ENCODE peak calls at places on chromosomes 2 and 18, in seven cellular contexts. One of them, this sample, is unnamed.

GRCh38 chr2:118040889-118041288 is 27.0 kb upstream of the CCDC93 start:
- DNase-seq in IMR-90: no peak
- DNase-seq in AG08395: no peak
- DNase-seq in activated T-cell treated with anti-CD3 and anti-CD28 coated beads for 24 hours: no peak
- DNase-seq in HT1080: no peak
- DNase-seq in upper lobe of right lung: no peak
- DNase-seq in LoVo: no peak
- DNase-seq in this sample: no peak

GRCh38 chr2:218367415-218368149 is 10.9 kb downstream of the CATIP start:
- DNase-seq in IMR-90: peak; percentile 32
- DNase-seq in AG08395: peak; percentile 80
- DNase-seq in activated T-cell treated with anti-CD3 and anti-CD28 coated beads for 24 hours: peak; percentile 54
- DNase-seq in HT1080: no peak
- DNase-seq in upper lobe of right lung: peak; percentile 98
- DNase-seq in LoVo: peak; percentile 90
- DNase-seq in this sample: peak; percentile 64

GRCh38 chr2:216596986-216597509 is 36.2 kb upstream of the IGFBP2 start:
- DNase-seq in IMR-90: no peak
- DNase-seq in AG08395: peak; percentile 28
- DNase-seq in activated T-cell treated with anti-CD3 and anti-CD28 coated beads for 24 hours: no peak
- DNase-seq in HT1080: no peak
- DNase-seq in upper lobe of right lung: no peak
- DNase-seq in LoVo: no peak
- DNase-seq in this sample: no peak

GRCh38 chr18:35041752-35042379 is 653 bp downstream of the MAPRE2 start:
- DNase-seq in IMR-90: no peak
- DNase-seq in AG08395: no peak
- DNase-seq in activated T-cell treated with anti-CD3 and anti-CD28 coated beads for 24 hours: no peak
- DNase-seq in HT1080: peak; percentile 25
- DNase-seq in upper lobe of right lung: no peak
- DNase-seq in LoVo: no peak
- DNase-seq in this sample: no peak

GRCh38 chr2:150888337-150888736 is 373.3 kb downstream of the RBM43 start:
- DNase-seq in IMR-90: peak; percentile 72
- DNase-seq in AG08395: peak; percentile 12
- DNase-seq in activated T-cell treated with anti-CD3 and anti-CD28 coated beads for 24 hours: no peak
- DNase-seq in HT1080: no peak
- DNase-seq in upper lobe of right lung: no peak
- DNase-seq in LoVo: no peak
- DNase-seq in this sample: no peak

GRCh38 chr2:30229596-30229995 is 1.7 kb upstream of the LBH start:
- DNase-seq in IMR-90: no peak
- DNase-seq in AG08395: no peak
- DNase-seq in activated T-cell treated with anti-CD3 and anti-CD28 coated beads for 24 hours: no peak
- DNase-seq in HT1080: no peak
- DNase-seq in upper lobe of right lung: no peak
- DNase-seq in LoVo: no peak
- DNase-seq in this sample: no peak

GRCh38 chr18:79642626-79643025 is 37.0 kb upstream of the CTDP1 start:
- DNase-seq in IMR-90: no peak
- DNase-seq in AG08395: no peak
- DNase-seq in activated T-cell treated with anti-CD3 and anti-CD28 coated beads for 24 hours: no peak
- DNase-seq in HT1080: no peak
- DNase-seq in upper lobe of right lung: no peak
- DNase-seq in LoVo: no peak
- DNase-seq in this sample: no peak

GRCh38 chr2:1736997-1737480 is 7.3 kb downstream of the PXDN start:
- DNase-seq in IMR-90: peak; percentile 95
- DNase-seq in AG08395: peak; percentile 59
- DNase-seq in activated T-cell treated with anti-CD3 and anti-CD28 coated beads for 24 hours: no peak
- DNase-seq in HT1080: no peak
- DNase-seq in upper lobe of right lung: peak; percentile 28
- DNase-seq in LoVo: no peak
- DNase-seq in this sample: no peak

GRCh38 chr18:45110577-45111506 is 430.2 kb downstream of the SETBP1 start:
- DNase-seq in IMR-90: no peak
- DNase-seq in AG08395: peak; percentile 35
- DNase-seq in activated T-cell treated with anti-CD3 and anti-CD28 coated beads for 24 hours: no peak
- DNase-seq in HT1080: peak; percentile 50
- DNase-seq in upper lobe of right lung: no peak
- DNase-seq in LoVo: no peak
- DNase-seq in this sample: no peak

GRCh38 chr18:31619291-31619690 is 27.6 kb downstream of the TTR start:
- DNase-seq in IMR-90: no peak
- DNase-seq in AG08395: no peak
- DNase-seq in activated T-cell treated with anti-CD3 and anti-CD28 coated beads for 24 hours: no peak
- DNase-seq in HT1080: peak; percentile 15
- DNase-seq in upper lobe of right lung: no peak
- DNase-seq in LoVo: no peak
- DNase-seq in this sample: no peak

GRCh38 chr2:206790311-206790935 is 25.0 kb downstream of the FASTKD2 start:
- DNase-seq in IMR-90: peak; percentile 20
- DNase-seq in AG08395: peak; percentile 19
- DNase-seq in activated T-cell treated with anti-CD3 and anti-CD28 coated beads for 24 hours: no peak
- DNase-seq in HT1080: no peak
- DNase-seq in upper lobe of right lung: no peak
- DNase-seq in LoVo: no peak
- DNase-seq in this sample: no peak

GRCh38 chr2:152884088-152884487 is 165.7 kb downstream of the ARL6IP6 start:
- DNase-seq in IMR-90: no peak
- DNase-seq in AG08395: no peak
- DNase-seq in activated T-cell treated with anti-CD3 and anti-CD28 coated beads for 24 hours: no peak
- DNase-seq in HT1080: no peak
- DNase-seq in upper lobe of right lung: no peak
- DNase-seq in LoVo: no peak
- DNase-seq in this sample: no peak

GRCh38 chr18:53225567-53226325 is 885.7 kb downstream of the DCC start:
- DNase-seq in IMR-90: no peak
- DNase-seq in AG08395: no peak
- DNase-seq in activated T-cell treated with anti-CD3 and anti-CD28 coated beads for 24 hours: no peak
- DNase-seq in HT1080: no peak
- DNase-seq in upper lobe of right lung: no peak
- DNase-seq in LoVo: no peak
- DNase-seq in this sample: no peak

GRCh38 chr2:83081835-83082522 is 1377.1 kb downstream of the SUCLG1 start:
- DNase-seq in IMR-90: peak; percentile 65
- DNase-seq in AG08395: peak; percentile 6
- DNase-seq in activated T-cell treated with anti-CD3 and anti-CD28 coated beads for 24 hours: no peak
- DNase-seq in HT1080: peak; percentile 18
- DNase-seq in upper lobe of right lung: no peak
- DNase-seq in LoVo: no peak
- DNase-seq in this sample: no peak

GRCh38 chr2:191899442-191899841 is 52.6 kb upstream of the CAVIN2 start:
- DNase-seq in IMR-90: peak; percentile 91
- DNase-seq in AG08395: peak; percentile 75
- DNase-seq in activated T-cell treated with anti-CD3 and anti-CD28 coated beads for 24 hours: no peak
- DNase-seq in HT1080: peak; percentile 86
- DNase-seq in upper lobe of right lung: no peak
- DNase-seq in LoVo: no peak
- DNase-seq in this sample: no peak

GRCh38 chr2:190553254-190553653 is 18.7 kb upstream of the NEMP2 start:
- DNase-seq in IMR-90: no peak
- DNase-seq in AG08395: no peak
- DNase-seq in activated T-cell treated with anti-CD3 and anti-CD28 coated beads for 24 hours: no peak
- DNase-seq in HT1080: no peak
- DNase-seq in upper lobe of right lung: no peak
- DNase-seq in LoVo: no peak
- DNase-seq in this sample: no peak